ENCODE peak calls at places on chromosomes 6 and 20, in seven cellular contexts. H is tibial artery, B is MCF 10A, C is nephron progenitor cell, R is WTC11, I is RWPE1, S is HFFc6. F is an unnamed sample.

GRCh38 chr6:28525496-28526039 is at the start of gene GPX5:
- DNase-seq in R (no peak), B (no peak), H (no peak), C (no peak), I (no peak), S (no peak), F (no peak)

GRCh38 chr6:162140453-162140852 is 587.1 kb downstream of the PRKN start:
- DNase-seq in B (no peak), H (peak; percentile 32), C (no peak), S (no peak), R (no peak), I (no peak), F (no peak)

GRCh38 chr6:141532211-141532610 is 600.5 kb upstream of the GJE1 start:
- DNase-seq in C (no peak), I (no peak), R (no peak), B (no peak), H (no peak), S (no peak), F (no peak)

GRCh38 chr6:130240232-130240631 is 17.5 kb upstream of the SAMD3 start:
- DNase-seq in S (peak; percentile 68), C (no peak), R (no peak), H (no peak), B (peak; percentile 28), I (no peak), F (no peak)

GRCh38 chr6:150527100-150527499 is 72.6 kb upstream of the PLEKHG1 start:
- DNase-seq in H (no peak), I (peak; percentile 75), R (no peak), S (no peak), B (peak; percentile 70), C (no peak), F (no peak)

GRCh38 chr6:101296184-101296583 is 97.3 kb upstream of the GRIK2 start:
- DNase-seq in I (no peak), C (no peak), B (peak; percentile 53), S (peak; percentile 77), H (no peak), R (no peak), F (no peak)

GRCh38 chr20:47531468-47531867 is 29.8 kb downstream of the NCOA3 start:
- DNase-seq in R (no peak), H (no peak), I (no peak), S (no peak), C (no peak), B (no peak), F (peak; percentile 46)

GRCh38 chr20:32460683-32461320 is 102.7 kb downstream of the ASXL1 start:
- DNase-seq in H (no peak), B (no peak), S (no peak), I (no peak), R (no peak), C (no peak), F (peak; percentile 42)

GRCh38 chr6:93418113-93418447 is 1.3 kb downstream of the EPHA7 start:
- DNase-seq in S (no peak), C (no peak), B (no peak), R (no peak), H (no peak), I (peak; percentile 3), F (no peak)

GRCh38 chr20:63344616-63345327 is 16.4 kb downstream of the CHRNA4 start:
- DNase-seq in C (no peak), I (no peak), B (no peak), H (no peak), S (no peak), R (no peak), F (no peak)

GRCh38 chr6:2524090-2524489 is 226.6 kb downstream of the MYLK4 start:
- DNase-seq in R (no peak), C (no peak), I (no peak), S (no peak), B (peak; percentile 28), H (no peak), F (no peak)

GRCh38 chr6:137390264-137390787 is 103.9 kb downstream of the OLIG3 start:
- DNase-seq in C (no peak), R (no peak), I (no peak), B (no peak), H (no peak), S (no peak), F (no peak)

GRCh38 chr6:105900120-105900937 is 185.8 kb upstream of the PRDM1 start:
- DNase-seq in H (no peak), B (no peak), S (peak; percentile 76), R (no peak), C (no peak), I (no peak), F (no peak)

GRCh38 chr6:143248359-143248758 is 187.7 kb downstream of the AIG1 start:
- DNase-seq in H (no peak), B (no peak), R (no peak), C (no peak), S (no peak), I (no peak), F (no peak)

GRCh38 chr6:41560440-41561192 is 14.4 kb downstream of the FOXP4 start:
- DNase-seq in B (no peak), I (no peak), R (peak; percentile 79), H (no peak), S (no peak), C (peak; percentile 52), F (peak; percentile 72)

GRCh38 chr6:154243793-154244768 is 112.5 kb downstream of the IPCEF1 start:
- DNase-seq in H (no peak), S (no peak), R (no peak), B (no peak), C (no peak), I (no peak), F (no peak)

GRCh38 chr20:53162251-53162835 is 190.2 kb downstream of the TSHZ2 start:
- DNase-seq in I (peak; percentile 78), R (peak; percentile 29), C (peak; percentile 57), B (peak; percentile 56), H (peak; percentile 34), S (peak; percentile 5), F (no peak)
- TF ChIP-seq CTCF in I (peak; percentile 35), R (no peak), C (peak; percentile 40), B (no peak), H (no peak), S (no peak), F (no peak)

GRCh38 chr20:44089987-44090674 is 96.9 kb downstream of the JPH2 start:
- DNase-seq in C (no peak), R (no peak), H (peak; percentile 16), B (peak; percentile 81), S (peak; percentile 70), I (peak; percentile 96), F (peak; percentile 60)

GRCh38 chr20:44091026-44091425 is 96.0 kb downstream of the JPH2 start:
- DNase-seq in R (no peak), H (no peak), S (no peak), C (no peak), I (no peak), B (no peak), F (no peak)

GRCh38 chr20:44093249-44093582 is 93.8 kb downstream of the JPH2 start:
- DNase-seq in S (no peak), R (no peak), I (no peak), B (no peak), C (no peak), H (no peak), F (no peak)

GRCh38 chr20:44095831-44096230 is 91.2 kb downstream of the JPH2 start:
- DNase-seq in B (no peak), S (no peak), R (no peak), H (no peak), C (no peak), I (no peak), F (no peak)

DNA sequence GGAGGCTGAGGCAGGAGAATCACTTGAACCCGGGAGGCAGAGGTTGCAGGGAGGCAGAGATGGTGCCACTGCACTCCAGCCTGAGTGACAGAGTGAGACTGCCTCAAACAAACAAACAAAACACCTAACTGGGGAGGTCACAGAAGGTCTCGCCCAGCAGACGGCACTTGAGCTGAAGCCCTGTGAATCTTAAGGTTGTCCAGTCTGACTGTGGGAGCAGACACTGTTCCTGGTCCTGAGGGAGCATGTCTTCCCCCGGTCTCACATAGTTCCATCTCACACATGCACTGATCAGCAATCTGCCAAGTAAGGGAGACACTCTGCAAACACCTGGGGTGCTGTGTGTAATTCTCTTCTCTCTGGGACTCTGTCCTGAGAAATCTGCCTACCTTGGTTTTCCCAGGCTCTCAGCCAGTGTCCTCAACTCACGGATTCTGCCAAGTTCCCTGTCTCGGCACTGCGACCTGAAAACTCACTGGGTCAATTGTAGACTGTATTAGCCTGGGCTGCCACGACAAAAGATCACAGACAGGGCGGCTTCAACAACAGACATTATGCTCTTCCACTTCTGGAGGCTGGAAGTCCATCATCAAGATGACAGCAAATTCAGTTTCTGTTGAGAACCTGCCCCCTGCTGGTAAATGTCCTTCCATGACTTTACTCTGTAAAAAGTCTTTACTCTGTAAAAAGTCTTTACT is 94.3 kb downstream of the JPH2 start:
- DNase-seq in B (peak; percentile 61), H (no peak), C (no peak), S (peak; percentile 54), I (no peak), R (no peak), F (no peak)
- TF ChIP-seq CTCF in B (peak; percentile 52), H (no peak), C (peak; percentile 47), S (peak; percentile 92), I (peak; percentile 37), R (peak; percentile 37), F (peak; percentile 73)

DNA sequence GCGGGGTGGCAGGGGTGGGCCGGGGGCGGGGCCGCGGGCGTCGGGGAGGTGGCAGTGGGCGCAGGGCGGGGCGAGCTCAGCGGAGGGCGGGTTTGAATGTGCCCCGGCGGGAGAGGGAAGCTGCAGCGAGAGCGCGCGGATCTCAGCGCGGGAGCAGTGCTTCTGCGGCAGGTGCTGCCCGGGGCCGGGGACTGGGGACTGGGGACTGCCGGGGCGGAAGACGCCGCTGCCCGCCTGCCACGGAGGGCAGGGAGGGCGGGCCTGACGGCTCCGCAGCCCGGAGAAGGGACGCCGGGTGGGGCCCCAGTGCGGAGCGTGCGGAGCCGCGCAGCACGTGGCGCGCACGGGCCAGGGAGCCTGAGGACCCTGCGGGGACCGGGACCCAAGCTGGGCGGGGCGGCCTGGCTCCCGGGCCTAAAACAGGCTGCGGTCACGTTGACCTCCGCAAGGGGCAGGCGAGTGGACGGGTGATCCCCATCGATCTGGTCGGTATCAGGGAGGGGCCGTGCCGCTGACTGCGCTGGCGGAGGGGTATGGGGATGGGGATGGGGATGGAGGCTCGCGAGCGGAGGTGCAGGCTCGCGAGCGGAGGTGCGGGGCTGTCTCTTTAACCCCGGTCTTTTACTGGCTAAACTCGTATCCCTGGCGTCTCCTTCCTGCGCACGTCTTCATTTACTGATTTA is at the start of gene SLC29A1:
- DNase-seq in R (peak; percentile 87), I (peak; percentile 87), B (peak; percentile 46), S (peak; percentile 26), H (peak; percentile 85), C (peak; percentile 86), F (no peak)
- TF ChIP-seq CTCF in R (peak; percentile 36), I (peak; percentile 11), B (no peak), S (peak; percentile 61), H (no peak), C (peak; percentile 33), F (peak; percentile 37)

GRCh38 chr6:169250660-169251059 is 3.0 kb downstream of the THBS2 start:
- DNase-seq in R (peak; percentile 41), C (no peak), S (peak; percentile 92), I (peak; percentile 70), H (peak; percentile 72), B (peak; percentile 71), F (no peak)
- TF ChIP-seq CTCF in R (no peak), C (no peak), S (no peak), I (no peak), H (no peak), B (no peak), F (no peak)

GRCh38 chr6:70901324-70901723 is 55.5 kb downstream of the B3GAT2 start:
- DNase-seq in C (no peak), B (peak; percentile 11), R (no peak), I (no peak), H (no peak), S (peak; percentile 3), F (no peak)
- TF ChIP-seq CTCF in C (no peak), B (peak; percentile 42), R (no peak), I (no peak), H (no peak), S (peak; percentile 70), F (peak; percentile 2)